ENCODE peak calls at places on chromosomes 7 and 10, in seven cellular contexts. Y, O, B, K, N, R and F are unnamed samples.

GRCh38 chr10:120586471-120586872 is 129.4 kb downstream of the PLPP4 start:
- DNase-seq in N (no peak), Y (peak), B (peak), R (peak), O (peak), K (no peak), F (no peak)

GRCh38 chr10:119501690-119502089 is 40.8 kb downstream of the RGS10 start:
- DNase-seq in O (no peak), N (no peak), Y (no peak), B (no peak), R (no peak), K (no peak), F (no peak)

GRCh38 chr7:2604608-2605174 is 27.1 kb upstream of the TTYH3 start:
- DNase-seq in N (no peak), B (no peak), Y (no peak), R (no peak), O (no peak), K (no peak), F (no peak)

GRCh38 chr10:6445671-6446278 is 134.3 kb downstream of the PRKCQ start:
- DNase-seq in B (peak), R (peak), N (no peak), K (peak), Y (peak), O (peak), F (no peak)

GRCh38 chr7:9082203-9082602 is 648.8 kb downstream of the NXPH1 start:
- DNase-seq in N (no peak), R (no peak), Y (no peak), O (no peak), B (no peak), K (no peak), F (no peak)

GRCh38 chr10:2714597-2714996 is 352.8 kb upstream of the PFKP start:
- DNase-seq in K (no peak), O (no peak), R (no peak), N (no peak), B (no peak), Y (no peak), F (no peak)

GRCh38 chr10:97335995-97336394 is 1.5 kb upstream of the FRAT2 start:
- DNase-seq in Y (no peak), O (no peak), N (no peak), K (no peak), B (no peak), R (no peak), F (no peak)

GRCh38 chr7:30733216-30733615 is 18.7 kb upstream of the INMT start:
- DNase-seq in K (no peak), Y (no peak), B (no peak), R (no peak), O (no peak), N (no peak), F (no peak)

GRCh38 chr10:132456881-132457280 is 59.9 kb downstream of the PWWP2B start:
- DNase-seq in N (peak), O (no peak), R (no peak), K (peak), Y (no peak), B (no peak), F (no peak)

GRCh38 chr7:114081606-114082425 is 163.0 kb upstream of the PPP1R3A start:
- DNase-seq in R (peak), N (peak), Y (peak), O (peak), K (no peak), B (peak), F (no peak)
- H3K4me3 ChIP-seq in R (peak), N (no peak), Y (no peak), O (peak), K (peak), B (no peak), F (no peak)

DNA sequence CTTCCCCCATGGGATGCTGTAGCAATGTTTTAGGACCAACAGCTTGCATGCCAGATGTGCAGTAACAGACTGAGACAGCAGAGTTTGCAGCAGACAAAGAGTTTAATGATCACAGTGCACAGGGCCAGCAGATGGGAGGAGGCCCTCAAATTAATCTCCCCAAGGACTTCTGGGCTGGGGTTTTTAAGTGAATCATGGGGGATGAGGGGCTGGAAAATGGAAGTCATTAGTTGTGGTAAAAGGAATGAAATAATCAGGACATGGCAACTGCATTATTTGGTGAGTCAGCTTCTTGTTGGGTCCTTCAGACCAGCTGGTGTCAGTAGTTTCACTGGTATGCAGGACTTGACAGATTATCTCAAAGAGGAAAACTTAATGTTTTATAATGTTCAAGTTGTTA is 12.6 kb upstream of the NRBF2 start:
- DNase-seq in K (no peak), B (peak), R (peak), N (no peak), Y (no peak), O (peak), F (no peak)
- TF ChIP-seq CTCF in K (no peak), B (no peak), R (no peak), N (no peak), Y (no peak), O (no peak), F (no peak)

GRCh38 chr7:44977304-44977858 is 1.4 kb downstream of the MYO1G start:
- DNase-seq in Y (no peak), R (no peak), B (no peak), O (no peak), N (no peak), K (no peak), F (no peak)

GRCh38 chr7:44975331-44976039 is 3.3 kb downstream of the MYO1G start:
- DNase-seq in R (no peak), K (no peak), N (no peak), Y (no peak), O (no peak), B (no peak), F (no peak)

GRCh38 chr7:44976746-44977196 is 2.0 kb downstream of the MYO1G start:
- DNase-seq in K (no peak), Y (no peak), O (no peak), B (no peak), N (no peak), R (no peak), F (no peak)

GRCh38 chr7:44974549-44974948 is 4.3 kb downstream of the MYO1G start:
- DNase-seq in R (no peak), N (no peak), B (no peak), Y (no peak), O (no peak), K (no peak), F (no peak)

DNA sequence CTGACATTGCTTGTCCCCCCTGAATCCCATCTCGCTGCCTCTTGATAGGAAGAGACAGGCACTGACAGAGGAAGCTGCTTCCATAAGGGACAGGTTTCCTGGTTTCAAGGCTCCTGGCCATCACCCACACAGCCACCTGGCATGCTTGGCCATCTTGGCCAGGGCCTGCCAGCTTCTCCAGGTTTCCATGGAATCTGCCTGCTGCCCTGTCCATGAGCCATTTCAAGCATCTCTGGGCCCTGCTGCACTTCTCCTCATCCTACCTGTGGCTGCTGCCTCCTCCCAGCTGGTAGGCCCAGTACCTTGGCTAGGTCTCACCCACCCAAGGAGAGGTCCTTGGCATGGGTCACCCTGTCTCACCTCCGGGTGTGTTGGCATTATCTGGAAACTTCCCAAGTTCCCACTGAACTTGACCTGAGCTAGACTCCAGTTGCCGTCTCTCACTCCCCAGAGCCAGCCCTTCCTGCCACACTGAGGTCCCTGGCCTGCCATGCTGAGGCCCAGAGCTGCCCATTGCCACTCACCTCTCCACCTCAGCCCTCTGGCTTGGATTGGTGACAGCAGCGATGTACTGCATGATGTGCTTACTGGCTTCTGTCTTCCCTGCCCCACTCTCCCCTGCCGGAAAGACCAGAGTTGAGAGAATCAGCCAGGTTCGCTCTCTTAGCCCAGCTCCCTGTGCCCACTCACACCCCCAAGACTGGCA is 2.6 kb downstream of the MYO1G start:
- DNase-seq in O (no peak), R (no peak), K (no peak), N (no peak), B (no peak), Y (no peak), F (no peak)
- H3K4me3 ChIP-seq in O (no peak), R (no peak), K (no peak), N (no peak), B (no peak), Y (no peak), F (peak)

GRCh38 chr7:7662527-7662926 is 22.0 kb downstream of the UMAD1 start:
- DNase-seq in Y (peak), B (no peak), R (peak), K (no peak), N (no peak), O (peak), F (no peak)
- TF ChIP-seq CTCF in Y (peak), B (peak), R (peak), K (no peak), N (no peak), O (peak), F (no peak)

GRCh38 chr10:125023862-125024495 is 82.1 kb downstream of the ZRANB1 start:
- DNase-seq in O (no peak), N (peak), Y (no peak), R (no peak), K (peak), B (no peak), F (no peak)

GRCh38 chr10:125021686-125022374 is 79.9 kb downstream of the ZRANB1 start:
- DNase-seq in K (peak), R (no peak), B (no peak), Y (no peak), O (no peak), N (peak), F (no peak)

GRCh38 chr10:125024496-125025234 is 82.7 kb downstream of the ZRANB1 start:
- DNase-seq in K (peak), N (no peak), R (no peak), Y (no peak), B (no peak), O (no peak), F (no peak)

GRCh38 chr10:125022671-125023070 is 80.7 kb downstream of the ZRANB1 start:
- DNase-seq in B (no peak), R (no peak), K (peak), O (no peak), Y (no peak), N (no peak), F (no peak)

DNA sequence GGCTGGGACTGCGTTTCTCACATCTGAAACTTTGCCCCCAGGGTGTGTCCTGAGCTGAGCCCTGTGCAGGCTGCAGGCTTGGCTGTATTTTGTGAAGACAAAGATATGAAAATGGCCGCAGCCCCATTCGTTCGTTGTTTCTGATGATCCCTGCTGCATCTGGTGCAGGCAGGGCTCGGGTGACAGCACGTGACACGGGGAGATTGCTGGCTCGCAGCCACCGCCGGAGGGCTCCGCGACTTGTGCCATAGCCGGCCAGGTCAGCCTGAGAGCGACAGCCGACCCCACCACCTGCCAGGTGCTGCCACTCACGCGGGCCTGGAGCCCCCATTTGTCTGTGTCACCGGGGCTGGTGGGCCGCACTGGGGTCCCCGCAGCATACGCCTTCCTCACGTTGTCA is 81.3 kb downstream of the ZRANB1 start:
- DNase-seq in B (no peak), Y (no peak), K (peak), O (no peak), N (peak), R (no peak), F (no peak)
- H3K4me3 ChIP-seq in B (no peak), Y (no peak), K (no peak), O (no peak), N (no peak), R (no peak), F (no peak)

GRCh38 chr7:151631149-151631967 is 111.7 kb upstream of the RHEB start:
- DNase-seq in O (no peak), B (peak), R (peak), Y (peak), K (no peak), N (no peak), F (no peak)
- TF ChIP-seq CTCF in O (peak), B (no peak), R (no peak), Y (no peak), K (no peak), N (no peak), F (peak)